ENCODE peak calls at places on chromosome 21, in eight cellular contexts. P is activated CD4-positive, alpha-beta T cell treated with anti-CD3 and anti-CD28 coated beads for 48 hours; E is HEK293T; W is upper lobe of right lung; D is stimulated activated CD8-positive, alpha-beta memory T cell treated with anti-CD3 and anti-CD28 coated beads, Interleukin-2, amount 100 ng/mL, for 48 hours; H is A172; I is M059J; Z is PC-9. A is an unnamed sample.

GRCh38 chr21:40841524-40842196 is 5.3 kb downstream of the DSCAM start:
- DNase-seq in P (peak), E (no peak), W (peak), D (no peak), H (no peak), I (peak), Z (no peak), A (no peak)

GRCh38 chr21:44006017-44006624 is 6.0 kb upstream of the TRAPPC10 start:
- DNase-seq in P (no peak), E (no peak), W (no peak), D (no peak), H (peak), I (peak), Z (peak), A (no peak)

GRCh38 chr21:38956791-38957571 is 151.3 kb downstream of the ETS2 start:
- DNase-seq in P (no peak), E (no peak), W (no peak), D (no peak), H (no peak), I (peak), Z (no peak), A (peak)

GRCh38 chr21:42706765-42707164 is 53.3 kb downstream of the PDE9A start:
- DNase-seq in P (no peak), E (no peak), W (no peak), D (no peak), H (no peak), I (no peak), Z (no peak), A (no peak)

GRCh38 chr21:44709426-44710293 is 1.7 kb downstream of the TSPEAR start:
- DNase-seq in P (no peak), E (no peak), W (peak), D (no peak), H (no peak), I (peak), Z (no peak), A (no peak)

GRCh38 chr21:45318556-45319341 is 31.1 kb upstream of the POFUT2 start:
- DNase-seq in P (no peak), E (no peak), W (peak), D (no peak), H (peak), I (peak), Z (peak), A (no peak)

GRCh38 chr21:35136586-35137254 is 87.6 kb upstream of the RUNX1 start:
- DNase-seq in P (no peak), E (no peak), W (no peak), D (no peak), H (peak), I (peak), Z (peak), A (no peak)

GRCh38 chr21:25039461-25040380 is 567.6 kb downstream of the MRPL39 start:
- DNase-seq in P (no peak), E (no peak), W (no peak), D (no peak), H (peak), I (peak), Z (no peak), A (no peak)

GRCh38 chr21:41045534-41046268 is 122.3 kb upstream of the BACE2 start:
- DNase-seq in P (peak), E (peak), W (no peak), D (no peak), H (no peak), I (no peak), Z (no peak), A (no peak)

GRCh38 chr21:44965251-44966022 is 25.6 kb downstream of the SLX9 start:
- DNase-seq in P (peak), E (no peak), W (no peak), D (no peak), H (no peak), I (peak), Z (no peak), A (no peak)

GRCh38 chr21:26199471-26199870 is 28.9 kb upstream of the APP start:
- DNase-seq in P (no peak), E (no peak), W (no peak), D (no peak), H (no peak), I (no peak), Z (no peak), A (no peak)

GRCh38 chr21:29164330-29164942 is 34.0 kb downstream of the MAP3K7CL start:
- DNase-seq in P (no peak), E (peak), W (no peak), D (no peak), H (peak), I (peak), Z (peak), A (peak)

A was measured in erythroblast.